ENCODE peak calls at places on chromosomes 2 and 18, in nine cellular contexts. One of them, this sample, is unnamed.

GRCh38 chr2:26940001-26940400 is 30.4 kb upstream of the MAPRE3 start:
- DNase-seq in fibroblast of lung: no peak
- DNase-seq in psoas muscle: no peak
- DNase-seq in H9: no peak
- DNase-seq in GM20000: no peak
- DNase-seq in SK-N-SH: no peak
- DNase-seq in body of pancreas: no peak
- DNase-seq in fibroblast of mammary gland: no peak
- DNase-seq in sigmoid colon: no peak
- DNase-seq in this sample: no peak

GRCh38 chr2:18596993-18597392 is 7.6 kb upstream of the NT5C1B start:
- DNase-seq in fibroblast of lung: no peak
- DNase-seq in psoas muscle: no peak
- DNase-seq in H9: no peak
- DNase-seq in GM20000: no peak
- DNase-seq in SK-N-SH: no peak
- DNase-seq in body of pancreas: no peak
- DNase-seq in fibroblast of mammary gland: no peak
- DNase-seq in sigmoid colon: no peak
- DNase-seq in this sample: no peak

GRCh38 chr2:67752964-67753363 is 309.8 kb downstream of the C1D start:
- DNase-seq in fibroblast of lung: peak
- DNase-seq in psoas muscle: no peak
- DNase-seq in H9: no peak
- DNase-seq in GM20000: no peak
- DNase-seq in SK-N-SH: no peak
- DNase-seq in body of pancreas: no peak
- DNase-seq in fibroblast of mammary gland: peak
- DNase-seq in sigmoid colon: no peak
- DNase-seq in this sample: no peak

GRCh38 chr18:9614401-9615279 is at the start of gene PPP4R1:
- DNase-seq in fibroblast of lung: peak
- DNase-seq in psoas muscle: peak
- DNase-seq in H9: peak
- DNase-seq in GM20000: peak
- DNase-seq in SK-N-SH: peak
- DNase-seq in body of pancreas: peak
- DNase-seq in fibroblast of mammary gland: peak
- DNase-seq in sigmoid colon: peak
- DNase-seq in this sample: peak

GRCh38 chr2:42693013-42693575 is 70.8 kb downstream of the OXER1 start:
- DNase-seq in fibroblast of lung: no peak
- DNase-seq in psoas muscle: no peak
- DNase-seq in H9: no peak
- DNase-seq in GM20000: no peak
- DNase-seq in SK-N-SH: no peak
- DNase-seq in body of pancreas: no peak
- DNase-seq in fibroblast of mammary gland: no peak
- DNase-seq in sigmoid colon: no peak
- DNase-seq in this sample: no peak

GRCh38 chr2:166382448-166382847 is 6.7 kb upstream of the SCN9A start:
- DNase-seq in fibroblast of lung: no peak
- DNase-seq in psoas muscle: no peak
- DNase-seq in H9: no peak
- DNase-seq in GM20000: no peak
- DNase-seq in SK-N-SH: no peak
- DNase-seq in body of pancreas: no peak
- DNase-seq in fibroblast of mammary gland: no peak
- DNase-seq in sigmoid colon: no peak
- DNase-seq in this sample: no peak

GRCh38 chr2:28334527-28334891 is 58.1 kb upstream of the FOSL2 start:
- DNase-seq in fibroblast of lung: no peak
- DNase-seq in psoas muscle: peak
- DNase-seq in H9: no peak
- DNase-seq in GM20000: no peak
- DNase-seq in SK-N-SH: peak
- DNase-seq in body of pancreas: no peak
- DNase-seq in fibroblast of mammary gland: no peak
- DNase-seq in sigmoid colon: peak
- DNase-seq in this sample: no peak

GRCh38 chr2:59029058-59029457 is 787.9 kb upstream of the FANCL start:
- DNase-seq in fibroblast of lung: no peak
- DNase-seq in psoas muscle: peak
- DNase-seq in H9: no peak
- DNase-seq in GM20000: no peak
- DNase-seq in SK-N-SH: no peak
- DNase-seq in body of pancreas: peak
- DNase-seq in fibroblast of mammary gland: no peak
- DNase-seq in sigmoid colon: no peak
- DNase-seq in this sample: no peak

GRCh38 chr2:150485871-150486538 is 1.5 kb downstream of the RND3 start:
- DNase-seq in fibroblast of lung: peak
- DNase-seq in psoas muscle: peak
- DNase-seq in H9: peak
- DNase-seq in GM20000: no peak
- DNase-seq in SK-N-SH: peak
- DNase-seq in body of pancreas: peak
- DNase-seq in fibroblast of mammary gland: peak
- DNase-seq in sigmoid colon: peak
- DNase-seq in this sample: peak

GRCh38 chr2:150484006-150484405 is 3.5 kb downstream of the RND3 start:
- DNase-seq in fibroblast of lung: no peak
- DNase-seq in psoas muscle: no peak
- DNase-seq in H9: no peak
- DNase-seq in GM20000: no peak
- DNase-seq in SK-N-SH: no peak
- DNase-seq in body of pancreas: no peak
- DNase-seq in fibroblast of mammary gland: no peak
- DNase-seq in sigmoid colon: no peak
- DNase-seq in this sample: no peak

GRCh38 chr2:150484461-150484931 is 3.0 kb downstream of the RND3 start:
- DNase-seq in fibroblast of lung: no peak
- DNase-seq in psoas muscle: no peak
- DNase-seq in H9: no peak
- DNase-seq in GM20000: no peak
- DNase-seq in SK-N-SH: peak
- DNase-seq in body of pancreas: no peak
- DNase-seq in fibroblast of mammary gland: no peak
- DNase-seq in sigmoid colon: peak
- DNase-seq in this sample: no peak

GRCh38 chr2:150486539-150487484 is 655 bp downstream of the RND3 start:
- DNase-seq in fibroblast of lung: peak
- DNase-seq in psoas muscle: no peak
- DNase-seq in H9: peak
- DNase-seq in GM20000: peak
- DNase-seq in SK-N-SH: peak
- DNase-seq in body of pancreas: peak
- DNase-seq in fibroblast of mammary gland: peak
- DNase-seq in sigmoid colon: peak
- DNase-seq in this sample: no peak

DNA sequence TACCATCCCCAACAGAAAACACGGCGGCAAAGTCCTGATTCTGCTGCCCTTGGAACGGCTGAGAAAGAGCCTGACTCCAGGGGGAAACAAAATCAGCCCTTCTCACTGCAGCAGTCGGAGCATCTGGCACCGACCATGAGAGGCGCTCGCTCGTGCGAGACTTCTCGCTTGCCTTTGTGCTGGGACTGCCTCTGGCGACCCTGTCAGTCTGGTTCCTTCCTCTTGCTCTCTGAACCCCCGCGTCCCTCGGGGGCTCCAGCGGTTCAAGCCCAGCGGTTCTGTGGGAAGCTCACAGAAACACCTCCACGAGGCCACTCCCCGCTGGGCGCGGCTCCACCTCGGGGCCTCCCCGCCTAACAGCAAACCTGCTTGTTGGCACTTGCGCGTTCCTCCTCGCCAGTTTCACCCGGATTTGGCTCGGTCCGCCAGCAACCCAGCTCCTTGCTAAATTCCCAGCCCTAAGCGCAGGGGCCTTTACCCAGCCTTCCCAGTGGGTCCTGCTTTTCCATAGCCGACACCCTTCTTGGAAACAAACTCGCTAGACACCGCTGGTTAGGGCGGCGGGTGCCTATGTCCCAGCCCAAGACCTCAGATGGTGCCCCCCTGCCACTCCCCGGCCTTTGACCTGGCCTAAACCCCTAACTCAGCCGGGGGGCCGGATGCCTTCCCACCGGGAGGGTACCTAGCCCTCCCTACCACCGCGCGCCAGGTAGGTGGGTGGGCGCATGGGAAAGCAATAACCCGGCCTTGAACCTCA is 2.2 kb downstream of the RND3 start:
- DNase-seq in fibroblast of lung: peak
- DNase-seq in psoas muscle: peak
- DNase-seq in H9: peak
- DNase-seq in GM20000: peak
- DNase-seq in SK-N-SH: peak
- DNase-seq in body of pancreas: peak
- DNase-seq in fibroblast of mammary gland: peak
- DNase-seq in sigmoid colon: peak
- DNase-seq in this sample: peak
- TF ChIP-seq CTCF in fibroblast of lung: peak
- TF ChIP-seq CTCF in psoas muscle: peak
- TF ChIP-seq CTCF in H9: peak
- TF ChIP-seq CTCF in GM20000: no peak
- TF ChIP-seq CTCF in SK-N-SH: peak
- TF ChIP-seq CTCF in body of pancreas: no peak
- TF ChIP-seq CTCF in fibroblast of mammary gland: peak
- TF ChIP-seq CTCF in sigmoid colon: no peak
- TF ChIP-seq CTCF in this sample: no peak

GRCh38 chr2:96267159-96267971 is 1.3 kb downstream of the CIAO1 start:
- DNase-seq in fibroblast of lung: peak
- DNase-seq in psoas muscle: peak
- DNase-seq in H9: peak
- DNase-seq in GM20000: peak
- DNase-seq in SK-N-SH: peak
- DNase-seq in body of pancreas: peak
- DNase-seq in fibroblast of mammary gland: peak
- DNase-seq in sigmoid colon: no peak
- DNase-seq in this sample: peak
- TF ChIP-seq CTCF in fibroblast of lung: peak
- TF ChIP-seq CTCF in psoas muscle: no peak
- TF ChIP-seq CTCF in H9: peak
- TF ChIP-seq CTCF in GM20000: peak
- TF ChIP-seq CTCF in SK-N-SH: peak
- TF ChIP-seq CTCF in body of pancreas: no peak
- TF ChIP-seq CTCF in fibroblast of mammary gland: peak
- TF ChIP-seq CTCF in sigmoid colon: no peak
- TF ChIP-seq CTCF in this sample: no peak

DNA sequence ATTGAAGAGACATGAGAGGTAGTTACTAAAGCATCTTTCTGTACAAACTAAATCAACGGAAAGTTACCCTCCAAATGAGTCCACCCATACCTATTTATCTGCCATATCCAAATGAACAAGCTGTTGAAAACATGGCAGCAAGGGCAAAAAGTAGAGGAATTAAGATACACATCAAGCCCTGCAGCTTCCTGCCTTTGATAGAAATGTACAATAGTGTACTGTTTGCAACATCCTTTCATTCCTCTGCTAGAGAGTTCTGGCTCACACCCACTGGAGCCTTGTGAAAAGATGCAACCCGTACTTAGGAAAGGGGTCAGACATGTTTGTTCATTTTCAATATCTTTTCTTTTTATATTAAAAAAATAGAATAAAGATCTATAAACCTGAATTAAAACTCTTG is 122.5 kb downstream of the ERBB4 start:
- DNase-seq in fibroblast of lung: no peak
- DNase-seq in psoas muscle: no peak
- DNase-seq in H9: no peak
- DNase-seq in GM20000: no peak
- DNase-seq in SK-N-SH: no peak
- DNase-seq in body of pancreas: no peak
- DNase-seq in fibroblast of mammary gland: no peak
- DNase-seq in sigmoid colon: no peak
- DNase-seq in this sample: no peak
- TF ChIP-seq CTCF in fibroblast of lung: no peak
- TF ChIP-seq CTCF in psoas muscle: no peak
- TF ChIP-seq CTCF in H9: no peak
- TF ChIP-seq CTCF in GM20000: no peak
- TF ChIP-seq CTCF in SK-N-SH: no peak
- TF ChIP-seq CTCF in body of pancreas: no peak
- TF ChIP-seq CTCF in fibroblast of mammary gland: no peak
- TF ChIP-seq CTCF in sigmoid colon: no peak
- TF ChIP-seq CTCF in this sample: no peak

GRCh38 chr2:38925982-38926381 is 36.3 kb downstream of the ARHGEF33 start:
- DNase-seq in fibroblast of lung: no peak
- DNase-seq in psoas muscle: no peak
- DNase-seq in H9: peak
- DNase-seq in GM20000: no peak
- DNase-seq in SK-N-SH: no peak
- DNase-seq in body of pancreas: no peak
- DNase-seq in fibroblast of mammary gland: no peak
- DNase-seq in sigmoid colon: no peak
- DNase-seq in this sample: no peak
- TF ChIP-seq CTCF in fibroblast of lung: no peak
- TF ChIP-seq CTCF in psoas muscle: no peak
- TF ChIP-seq CTCF in H9: peak
- TF ChIP-seq CTCF in GM20000: no peak
- TF ChIP-seq CTCF in SK-N-SH: no peak
- TF ChIP-seq CTCF in body of pancreas: no peak
- TF ChIP-seq CTCF in fibroblast of mammary gland: no peak
- TF ChIP-seq CTCF in sigmoid colon: no peak
- TF ChIP-seq CTCF in this sample: no peak

DNA sequence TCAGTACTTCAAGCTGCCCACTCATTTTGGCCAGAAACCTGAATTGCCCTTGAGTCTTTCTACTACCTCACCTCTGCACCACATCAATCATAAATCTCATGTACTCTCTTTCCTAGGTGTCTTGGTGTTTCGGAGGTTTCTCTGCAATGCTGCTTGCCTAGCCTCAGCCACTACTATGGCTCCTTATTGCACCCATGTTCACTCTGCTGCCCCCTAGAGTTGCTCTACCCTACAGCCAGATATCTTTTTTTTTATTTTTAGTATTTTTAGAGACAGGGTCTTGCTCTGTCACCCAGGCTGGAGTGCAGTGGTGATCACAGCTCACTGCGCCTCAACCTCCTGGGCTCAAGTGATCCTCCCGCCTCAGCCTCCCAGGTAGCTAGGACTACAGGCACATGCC is 413.0 kb downstream of the PTPRM start:
- DNase-seq in fibroblast of lung: no peak
- DNase-seq in psoas muscle: no peak
- DNase-seq in H9: peak
- DNase-seq in GM20000: no peak
- DNase-seq in SK-N-SH: no peak
- DNase-seq in body of pancreas: no peak
- DNase-seq in fibroblast of mammary gland: no peak
- DNase-seq in sigmoid colon: no peak
- DNase-seq in this sample: peak
- TF ChIP-seq CTCF in fibroblast of lung: peak
- TF ChIP-seq CTCF in psoas muscle: no peak
- TF ChIP-seq CTCF in H9: peak
- TF ChIP-seq CTCF in GM20000: no peak
- TF ChIP-seq CTCF in SK-N-SH: peak
- TF ChIP-seq CTCF in body of pancreas: no peak
- TF ChIP-seq CTCF in fibroblast of mammary gland: no peak
- TF ChIP-seq CTCF in sigmoid colon: no peak
- TF ChIP-seq CTCF in this sample: peak

This sample was measured in Calu3.